ENCODE peak calls at places on chromosomes 6 and 20, in ten cellular contexts. Z is HFF-Myc; X is AG20443; A is SW 1271; G is stimulated activated CD8-positive, alpha-beta memory T cell treated with anti-CD3 and anti-CD28 coated beads, Interleukin-7, amount 100 ng/mL, for 1 hour; L is activated T-cell treated with anti-CD3 and anti-CD28 coated beads, Interleukin-2, amount 50 U/mL, for 72 hours; V is hypothalamus; S is neural crest cell; P is endothelial cell; O is cardiac muscle cell. W is an unnamed sample.

GRCh38 chr20:1224205-1224604 is 1.6 kb upstream of the RAD21L1 start:
- DNase-seq in Z (no peak), X (no peak), A (no peak), G (no peak), L (no peak), V (no peak), S (no peak), P (no peak), O (no peak), W (no peak)

GRCh38 chr6:125586074-125586473 is 163.4 kb upstream of the HEY2 start:
- DNase-seq in Z (no peak), X (no peak), A (no peak), G (no peak), L (no peak), V (no peak), S (no peak), P (no peak), O (peak), W (peak)

GRCh38 chr6:112233864-112234263 is 20.5 kb downstream of the LAMA4 start:
- DNase-seq in Z (peak), X (peak), A (no peak), G (no peak), L (no peak), V (no peak), S (no peak), P (no peak), O (peak), W (peak)

GRCh38 chr20:61904456-61904855 is 161.2 kb downstream of the TAF4 start:
- DNase-seq in Z (no peak), X (no peak), A (no peak), G (no peak), L (no peak), V (no peak), S (no peak), P (no peak), O (no peak), W (no peak)

GRCh38 chr6:69771158-69771906 is 25.5 kb downstream of the LMBRD1 start:
- DNase-seq in Z (no peak), X (no peak), A (no peak), G (no peak), L (no peak), V (no peak), S (no peak), P (no peak), O (peak), W (no peak)

GRCh38 chr6:166307981-166308768 is at the start of gene PRR18:
- DNase-seq in Z (no peak), X (peak), A (no peak), G (no peak), L (peak), V (peak), S (peak), P (peak), O (no peak), W (no peak)

GRCh38 chr6:45647341-45648138 is 269.8 kb upstream of the SUPT3H start:
- DNase-seq in Z (no peak), X (no peak), A (peak), G (no peak), L (no peak), V (no peak), S (no peak), P (no peak), O (no peak), W (no peak)

GRCh38 chr20:16394784-16395183 is 178.5 kb downstream of the KIF16B start:
- DNase-seq in Z (no peak), X (no peak), A (no peak), G (no peak), L (no peak), V (no peak), S (no peak), P (no peak), O (no peak), W (no peak)

GRCh38 chr6:23106951-23107350 is 537.6 kb downstream of the HDGFL1 start:
- DNase-seq in Z (peak), X (peak), A (no peak), G (no peak), L (no peak), V (no peak), S (no peak), P (no peak), O (peak), W (peak)

GRCh38 chr20:46683939-46684750 is 5.1 kb downstream of the TP53RK start:
- DNase-seq in Z (peak), X (peak), A (no peak), G (no peak), L (no peak), V (no peak), S (peak), P (peak), O (peak), W (peak)

GRCh38 chr20:53852691-53853450 is 217.5 kb downstream of the BCAS1 start:
- DNase-seq in Z (no peak), X (no peak), A (no peak), G (no peak), L (no peak), V (no peak), S (no peak), P (no peak), O (no peak), W (no peak)

GRCh38 chr6:10400330-10400729 is 14.5 kb downstream of the TFAP2A start:
- DNase-seq in Z (no peak), X (no peak), A (no peak), G (no peak), L (no peak), V (no peak), S (no peak), P (no peak), O (no peak), W (no peak)

GRCh38 chr6:18122128-18123093 is at the start of gene NHLRC1:
- DNase-seq in Z (peak), X (peak), A (peak), G (peak), L (peak), V (peak), S (peak), P (peak), O (peak), W (peak)

GRCh38 chr20:61315319-61315718 is 63.3 kb downstream of the CDH4 start:
- DNase-seq in Z (no peak), X (no peak), A (no peak), G (no peak), L (no peak), V (no peak), S (no peak), P (no peak), O (no peak), W (no peak)

GRCh38 chr20:1876217-1876921 is 18.8 kb upstream of the SIRPA start:
- DNase-seq in Z (no peak), X (no peak), A (no peak), G (no peak), L (no peak), V (no peak), S (no peak), P (no peak), O (no peak), W (no peak)

GRCh38 chr20:36792422-36792821 is 18.9 kb upstream of the DSN1 start:
- DNase-seq in Z (no peak), X (peak), A (peak), G (no peak), L (no peak), V (no peak), S (no peak), P (peak), O (peak), W (peak)

GRCh38 chr20:35788796-35789195 is 17.0 kb downstream of the PHF20 start:
- DNase-seq in Z (no peak), X (no peak), A (no peak), G (no peak), L (no peak), V (no peak), S (no peak), P (no peak), O (no peak), W (no peak)

GRCh38 chr20:38199506-38200390 is 34.7 kb upstream of the TGM2 start:
- DNase-seq in Z (no peak), X (no peak), A (no peak), G (no peak), L (no peak), V (no peak), S (no peak), P (no peak), O (peak), W (no peak)

GRCh38 chr20:15642099-15642498 is 931.1 kb downstream of the KIF16B start:
- DNase-seq in Z (no peak), X (no peak), A (no peak), G (no peak), L (no peak), V (no peak), S (no peak), P (no peak), O (no peak), W (no peak)

GRCh38 chr6:54810182-54810581 is 36.4 kb upstream of the FAM83B start:
- DNase-seq in Z (no peak), X (no peak), A (no peak), G (no peak), L (no peak), V (no peak), S (no peak), P (no peak), O (no peak), W (no peak)

GRCh38 chr6:14286144-14286543 is 168.6 kb downstream of the CD83 start:
- DNase-seq in Z (peak), X (peak), A (no peak), G (no peak), L (no peak), V (no peak), S (no peak), P (no peak), O (peak), W (peak)

GRCh38 chr6:52360601-52361346 is 1.2 kb upstream of the PAQR8 start:
- DNase-seq in Z (no peak), X (no peak), A (no peak), G (no peak), L (no peak), V (no peak), S (no peak), P (no peak), O (no peak), W (no peak)

GRCh38 chr20:63461364-63461763 is 11.1 kb downstream of the KCNQ2 start:
- DNase-seq in Z (no peak), X (peak), A (no peak), G (no peak), L (no peak), V (no peak), S (no peak), P (peak), O (no peak), W (no peak)

GRCh38 chr20:56469077-56469449 is 636 bp downstream of the RTF2 start:
- DNase-seq in Z (no peak), X (no peak), A (no peak), G (no peak), L (no peak), V (no peak), S (no peak), P (no peak), O (no peak), W (no peak)

GRCh38 chr6:154682633-154683125 is 50.5 kb upstream of the SCAF8 start:
- DNase-seq in Z (no peak), X (no peak), A (no peak), G (no peak), L (no peak), V (no peak), S (no peak), P (no peak), O (no peak), W (no peak)

GRCh38 chr20:41048475-41049242 is 20.0 kb downstream of the TOP1 start:
- DNase-seq in Z (no peak), X (no peak), A (no peak), G (no peak), L (no peak), V (no peak), S (no peak), P (no peak), O (no peak), W (no peak)

GRCh38 chr6:35230498-35230897 is 16.7 kb downstream of the SCUBE3 start:
- DNase-seq in Z (no peak), X (no peak), A (no peak), G (no peak), L (no peak), V (no peak), S (no peak), P (no peak), O (peak), W (no peak)

GRCh38 chr6:82095091-82095490 is 152.5 kb downstream of the IBTK start:
- DNase-seq in Z (no peak), X (no peak), A (no peak), G (no peak), L (no peak), V (no peak), S (no peak), P (no peak), O (no peak), W (no peak)

GRCh38 chr6:84967389-84967788 is 203.0 kb upstream of the TBX18 start:
- DNase-seq in Z (peak), X (peak), A (no peak), G (no peak), L (no peak), V (no peak), S (peak), P (peak), O (peak), W (peak)

GRCh38 chr20:46787986-46788762 is 78.7 kb downstream of the SLC2A10 start:
- DNase-seq in Z (no peak), X (peak), A (no peak), G (no peak), L (no peak), V (no peak), S (no peak), P (no peak), O (no peak), W (no peak)

GRCh38 chr20:1473244-1473635 is 6.6 kb upstream of the NSFL1C start:
- DNase-seq in Z (no peak), X (no peak), A (no peak), G (no peak), L (no peak), V (no peak), S (no peak), P (no peak), O (no peak), W (no peak)

GRCh38 chr6:41846666-41847237 is 48.4 kb downstream of the USP49 start:
- DNase-seq in Z (peak), X (peak), A (peak), G (peak), L (peak), V (no peak), S (peak), P (peak), O (peak), W (peak)

W was measured in foreskin fibroblast.